ENCODE peak calls at places on chromosomes 16 and 17, in nine cellular contexts. K, T, F, Y, M, V, J, R and B are unnamed samples.

GRCh38 chr16:59886021-59886420 is 1151.9 kb upstream of the GOT2 start:
- DNase-seq in M (no peak), K (peak), F (peak), Y (no peak), J (no peak), R (peak), T (no peak), V (peak), B (no peak)

GRCh38 chr17:74647871-74648672 is 24.5 kb upstream of the CD300E start:
- DNase-seq in V (no peak), T (no peak), R (no peak), M (no peak), Y (no peak), F (no peak), J (no peak), K (peak), B (no peak)

GRCh38 chr16:70682239-70683145 is 3.4 kb downstream of the MTSS2 start:
- DNase-seq in J (no peak), F (peak), R (no peak), M (no peak), K (no peak), T (no peak), Y (no peak), V (no peak), B (no peak)

GRCh38 chr16:3695610-3696369 is 21.5 kb downstream of the TRAP1 start:
- DNase-seq in V (no peak), K (no peak), T (peak), M (no peak), R (no peak), F (no peak), J (no peak), Y (no peak), B (no peak)

GRCh38 chr16:83842755-83843507 is 35.2 kb downstream of the HSBP1 start:
- DNase-seq in M (peak), F (no peak), Y (no peak), J (no peak), R (peak), K (peak), V (no peak), T (no peak), B (no peak)

GRCh38 chr16:12009462-12009861 is 32.9 kb downstream of the SNX29 start:
- DNase-seq in Y (no peak), R (no peak), K (no peak), J (no peak), V (no peak), M (no peak), F (no peak), T (no peak), B (no peak)

GRCh38 chr17:56125830-56126819 is 27.1 kb upstream of the ANKFN1 start:
- DNase-seq in J (peak), R (peak), F (no peak), M (peak), T (peak), V (peak), Y (no peak), K (peak), B (no peak)

GRCh38 chr17:60421273-60422161 is 772 bp upstream of the CHCT1 start:
- DNase-seq in F (peak), M (peak), R (peak), J (peak), T (peak), V (peak), K (peak), Y (peak), B (peak)

GRCh38 chr16:78447164-78447563 is 347.7 kb downstream of the WWOX start:
- DNase-seq in M (no peak), F (no peak), R (no peak), T (no peak), V (no peak), K (no peak), J (no peak), Y (no peak), B (no peak)